ENCODE peak calls at places on chromosomes 12 and 14, in six cellular contexts. T, I, V, U, L and C are unnamed samples.

GRCh38 chr14:28678887-28679286 is 87.7 kb upstream of the FOXG1 start:
- DNase-seq in T (peak; percentile 74), I (no peak), V (no peak), U (peak; percentile 11), L (no peak), C (no peak)

GRCh38 chr12:54861927-54862326 is 7.6 kb downstream of the MUCL1 start:
- DNase-seq in T (no peak), I (no peak), V (no peak), U (no peak), L (no peak), C (no peak)

GRCh38 chr14:75497191-75497590 is 25.1 kb upstream of the BATF start:
- DNase-seq in T (no peak), I (peak; percentile 31), V (no peak), U (no peak), L (no peak), C (no peak)

GRCh38 chr12:96237465-96238077 is 43.4 kb downstream of the ELK3 start:
- DNase-seq in T (peak; percentile 93), I (no peak), V (peak; percentile 44), U (no peak), L (peak; percentile 71), C (peak; percentile 52)

GRCh38 chr12:111274820-111275219 is 94.1 kb downstream of the PHETA1 start:
- DNase-seq in T (peak; percentile 40), I (no peak), V (no peak), U (no peak), L (no peak), C (no peak)

GRCh38 chr12:6613776-6614512 is 6.8 kb upstream of the CHD4 start:
- DNase-seq in T (peak; percentile 77), I (peak; percentile 69), V (peak; percentile 90), U (peak; percentile 97), L (peak; percentile 95), C (peak; percentile 89)

GRCh38 chr12:58601529-58601928 is 318.8 kb downstream of the LRIG3 start:
- DNase-seq in T (no peak), I (no peak), V (no peak), U (no peak), L (no peak), C (no peak)

GRCh38 chr14:89324501-89325298 is 92.3 kb downstream of the FOXN3 start:
- DNase-seq in T (no peak), I (peak; percentile 11), V (no peak), U (no peak), L (no peak), C (no peak)

GRCh38 chr12:1681493-1681807 is 9.4 kb upstream of the ADIPOR2 start:
- DNase-seq in T (no peak), I (no peak), V (no peak), U (no peak), L (no peak), C (no peak)

GRCh38 chr14:97056086-97056485 is 258.9 kb downstream of the VRK1 start:
- DNase-seq in T (peak; percentile 6), I (no peak), V (no peak), U (no peak), L (no peak), C (no peak)

GRCh38 chr12:64609543-64610091 is 678 bp upstream of the RASSF3 start:
- DNase-seq in T (peak; percentile 41), I (no peak), V (no peak), U (no peak), L (no peak), C (no peak)

GRCh38 chr14:24368562-24369252 is 723 bp downstream of the NFATC4 start:
- DNase-seq in T (no peak), I (peak; percentile 9), V (no peak), U (no peak), L (peak; percentile 70), C (peak; percentile 63)

GRCh38 chr12:130161261-130162231 is 718 bp upstream of the FZD10 start:
- DNase-seq in T (no peak), I (no peak), V (no peak), U (no peak), L (no peak), C (no peak)

GRCh38 chr12:93156091-93156490 is 221.6 kb upstream of the NUDT4 start:
- DNase-seq in T (no peak), I (no peak), V (peak; percentile 48), U (no peak), L (no peak), C (no peak)

GRCh38 chr12:69054343-69055056 is 121.5 kb upstream of the CPM start:
- DNase-seq in T (no peak), I (no peak), V (no peak), U (peak; percentile 58), L (no peak), C (no peak)

GRCh38 chr12:92928431-92928961 is 599 bp downstream of the EEA1 start:
- DNase-seq in T (peak; percentile 15), I (peak; percentile 47), V (no peak), U (no peak), L (peak; percentile 73), C (peak; percentile 29)

GRCh38 chr12:42364692-42365091 is 38.7 kb downstream of the PPHLN1 start:
- DNase-seq in T (no peak), I (no peak), V (no peak), U (no peak), L (no peak), C (no peak)

GRCh38 chr12:80056232-80056631 is 43.1 kb upstream of the OTOGL start:
- DNase-seq in T (no peak), I (no peak), V (no peak), U (no peak), L (no peak), C (no peak)

GRCh38 chr14:103519043-103519836 is 3.4 kb downstream of the CKB start:
- DNase-seq in T (no peak), I (no peak), V (peak; percentile 43), U (no peak), L (no peak), C (no peak)

GRCh38 chr14:59771577-59771976 is 99.0 kb downstream of the RTN1 start:
- DNase-seq in T (peak; percentile 55), I (no peak), V (no peak), U (no peak), L (no peak), C (no peak)

GRCh38 chr14:103436533-103436932 is 51.3 kb downstream of the MARK3 start:
- DNase-seq in T (peak; percentile 13), I (no peak), V (no peak), U (no peak), L (no peak), C (no peak)

GRCh38 chr12:71410844-71411243 is 28.8 kb upstream of the LGR5 start:
- DNase-seq in T (no peak), I (no peak), V (no peak), U (no peak), L (no peak), C (no peak)

GRCh38 chr12:93645702-93646101 is 31.5 kb upstream of the CRADD start:
- DNase-seq in T (peak; percentile 58), I (no peak), V (no peak), U (no peak), L (no peak), C (no peak)

GRCh38 chr14:77475432-77476115 is 17.7 kb downstream of the AHSA1 start:
- DNase-seq in T (no peak), I (no peak), V (no peak), U (no peak), L (no peak), C (no peak)

GRCh38 chr14:91273885-91274273 is 29.4 kb upstream of the GPR68 start:
- DNase-seq in T (no peak), I (no peak), V (no peak), U (no peak), L (peak; percentile 26), C (no peak)

GRCh38 chr12:13882176-13882575 is 99.2 kb downstream of the GRIN2B start:
- DNase-seq in T (no peak), I (no peak), V (no peak), U (no peak), L (no peak), C (no peak)

GRCh38 chr12:43338848-43339526 is 213.0 kb downstream of the ADAMTS20 start:
- DNase-seq in T (peak; percentile 70), I (no peak), V (no peak), U (peak; percentile 2), L (no peak), C (peak; percentile 31)

DNA sequence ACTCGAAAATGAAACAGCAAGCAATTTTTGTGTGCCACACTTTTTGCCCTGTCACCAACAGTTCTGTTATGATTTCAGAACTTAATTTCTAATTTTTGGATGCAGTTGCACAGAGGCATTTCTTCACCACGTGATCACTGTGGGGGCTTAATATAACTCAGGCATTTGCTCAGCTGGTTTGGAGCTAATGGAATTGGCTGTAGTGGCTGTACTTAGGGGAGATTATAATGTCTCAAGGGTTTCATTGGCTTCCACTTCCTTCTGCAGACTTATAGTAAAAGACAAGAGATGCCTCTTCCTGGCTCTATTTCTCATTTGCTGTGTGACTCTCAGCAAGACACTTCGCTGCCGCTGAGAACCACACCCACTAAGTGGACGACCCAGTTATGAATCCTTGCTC is 452.4 kb downstream of the RAD51B start:
- DNase-seq in T (no peak), I (peak; percentile 55), V (no peak), U (no peak), L (no peak), C (no peak)
- H3K4me1 ChIP-seq in T (peaks cover 8% of the 10 kb centered on the region), I (peaks cover 39% of the 10 kb centered on the region), V (peaks cover 69% of the 10 kb centered on the region), U (peaks cover 12% of the 10 kb centered on the region), L (no peaks in the 10 kb centered on the region), C (peaks cover 12% of the 10 kb centered on the region)

GRCh38 chr12:76113800-76114757 is 29.6 kb upstream of the NAP1L1 start:
- DNase-seq in T (no peak), I (no peak), V (no peak), U (no peak), L (no peak), C (no peak)
- H3K27ac ChIP-seq in T (no peak overlapping the region), I (no peak overlapping the region), V (no peak overlapping the region), U (no peak overlapping the region), L (no peak overlapping the region), C (peak overlapping the region; percentile 21)

DNA sequence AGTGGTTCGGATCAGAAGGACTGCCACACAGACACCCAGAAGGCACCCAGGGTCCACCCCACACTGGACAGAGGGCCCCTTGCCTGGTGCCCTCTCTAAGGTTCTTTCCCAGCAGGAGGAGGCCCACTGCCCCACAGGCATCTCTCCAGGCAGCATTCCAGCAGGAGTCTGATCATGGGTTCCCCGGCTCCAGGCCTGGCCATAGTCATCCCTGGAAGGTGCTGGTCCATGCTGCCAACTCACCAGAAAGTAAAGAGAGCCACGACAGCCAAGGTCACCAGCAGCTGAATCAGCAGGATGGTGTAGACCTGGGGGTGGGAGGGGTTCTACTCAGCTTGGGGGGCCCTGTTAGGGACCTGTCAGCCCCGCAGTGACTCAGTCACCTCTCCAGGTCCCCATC is 6.4 kb downstream of the FAIM2 start:
- DNase-seq in T (no peak), I (no peak), V (no peak), U (no peak), L (peak; percentile 34), C (no peak)
- H3K4me1 ChIP-seq in T (peaks cover 14% of the 10 kb centered on the region), I (no peaks in the 10 kb centered on the region), V (peaks cover 9% of the 10 kb centered on the region), U (no peaks in the 10 kb centered on the region), L (no peaks in the 10 kb centered on the region), C (no peaks in the 10 kb centered on the region)

GRCh38 chr12:109718390-109718789 is 4.8 kb downstream of the FAM222A start:
- DNase-seq in T (no peak), I (no peak), V (no peak), U (no peak), L (no peak), C (no peak)

GRCh38 chr12:109717390-109718357 is 4.0 kb downstream of the FAM222A start:
- DNase-seq in T (no peak), I (no peak), V (no peak), U (peak; percentile 30), L (no peak), C (no peak)

GRCh38 chr12:109715310-109716091 is 1.9 kb downstream of the FAM222A start:
- DNase-seq in T (no peak), I (no peak), V (peak; percentile 46), U (no peak), L (no peak), C (peak; percentile 51)

GRCh38 chr12:109716092-109716479 is 2.5 kb downstream of the FAM222A start:
- DNase-seq in T (no peak), I (no peak), V (no peak), U (no peak), L (no peak), C (no peak)

GRCh38 chr12:109716512-109717389 is 3.1 kb downstream of the FAM222A start:
- DNase-seq in T (no peak), I (no peak), V (no peak), U (peak; percentile 31), L (peak; percentile 79), C (peak; percentile 36)
- H3K27ac ChIP-seq in T (no peak overlapping the region), I (no peak overlapping the region), V (peak overlapping the region; percentile 79), U (peak overlapping the region; percentile 42), L (peak overlapping the region; percentile 84), C (peak overlapping the region; percentile 72)